ENCODE peak calls at places on chromosomes 2 and 18, in seven cellular contexts. I is left lung, E is mucosa of descending colon, F is WTC11, L is osteocyte, X is astrocyte of the spinal cord, O is fibroblast of lung. Q is an unnamed sample.

GRCh38 chr2:235658371-235659174 is 164.7 kb downstream of the AGAP1 start:
- DNase-seq in I (no peak), E (peak), F (peak), L (no peak), X (no peak), O (no peak), Q (no peak)

GRCh38 chr2:45264227-45265225 is 255.3 kb upstream of the SIX2 start:
- DNase-seq in I (no peak), E (no peak), F (no peak), L (no peak), X (peak), O (peak), Q (no peak)

GRCh38 chr2:240424341-240425235 is 10.9 kb upstream of the GPC1 start:
- DNase-seq in I (peak), E (no peak), F (no peak), L (peak), X (no peak), O (no peak), Q (no peak)

GRCh38 chr2:70977605-70978205 is 725 bp upstream of the ANKRD53 start:
- DNase-seq in I (no peak), E (no peak), F (no peak), L (peak), X (peak), O (peak), Q (no peak)

GRCh38 chr2:213766465-213766891 is 482.2 kb downstream of the SPAG16 start:
- DNase-seq in I (no peak), E (no peak), F (no peak), L (no peak), X (no peak), O (no peak), Q (no peak)

GRCh38 chr2:103788875-103789715 is 1027.3 kb downstream of the TMEM182 start:
- DNase-seq in I (no peak), E (no peak), F (peak), L (peak), X (peak), O (no peak), Q (no peak)

GRCh38 chr18:68152770-68153169 is 562.1 kb downstream of the TMX3 start:
- DNase-seq in I (peak), E (no peak), F (peak), L (no peak), X (no peak), O (no peak), Q (no peak)

GRCh38 chr2:72112981-72113846 is 34.4 kb downstream of the CYP26B1 start:
- DNase-seq in I (peak), E (no peak), F (no peak), L (peak), X (no peak), O (no peak), Q (no peak)

GRCh38 chr2:140023291-140023690 is 1243.1 kb upstream of the NXPH2 start:
- DNase-seq in I (no peak), E (no peak), F (no peak), L (no peak), X (no peak), O (no peak), Q (no peak)

GRCh38 chr18:36075862-36076587 is 8.7 kb upstream of the RPRD1A start:
- DNase-seq in I (no peak), E (no peak), F (no peak), L (no peak), X (peak), O (peak), Q (no peak)
- TF ChIP-seq CTCF in I (no peak), E (no peak), F (no peak), L (no peak), X (no peak), O (no peak), Q (no peak)

DNA sequence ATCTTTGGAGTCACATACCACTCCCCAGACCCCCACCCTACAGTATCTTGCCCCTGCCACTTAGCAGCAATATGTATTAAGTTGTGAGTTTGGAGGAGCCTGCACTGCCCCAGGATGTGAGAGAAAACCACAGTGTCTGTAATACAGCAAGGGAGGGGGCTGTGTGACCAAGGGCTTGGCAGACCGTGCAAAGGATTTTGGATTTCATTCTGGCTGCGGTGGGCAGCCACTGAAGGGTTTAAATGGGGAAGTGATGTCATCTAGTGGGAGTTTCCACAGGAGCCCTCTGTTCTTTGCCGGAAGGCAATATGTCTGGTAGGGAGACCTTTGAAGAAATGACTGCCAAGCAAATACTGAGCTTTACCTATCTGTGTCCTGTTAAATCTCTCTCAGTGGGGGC is 202.4 kb downstream of the FHOD3 start:
- DNase-seq in I (no peak), E (no peak), F (no peak), L (peak), X (peak), O (no peak), Q (no peak)
- TF ChIP-seq CTCF in I (no peak), E (no peak), F (no peak), L (no peak), X (no peak), O (no peak), Q (no peak)

GRCh38 chr2:231319867-231320266 is 75.6 kb upstream of the B3GNT7 start:
- DNase-seq in I (no peak), E (no peak), F (no peak), L (no peak), X (no peak), O (no peak), Q (no peak)

GRCh38 chr2:231315896-231316295 is 79.6 kb upstream of the B3GNT7 start:
- DNase-seq in I (no peak), E (no peak), F (no peak), L (no peak), X (no peak), O (no peak), Q (no peak)

GRCh38 chr2:231318954-231319353 is 76.6 kb upstream of the B3GNT7 start:
- DNase-seq in I (no peak), E (no peak), F (no peak), L (peak), X (no peak), O (no peak), Q (no peak)

GRCh38 chr2:231317579-231317978 is 77.9 kb upstream of the B3GNT7 start:
- DNase-seq in I (no peak), E (no peak), F (no peak), L (no peak), X (no peak), O (no peak), Q (no peak)

DNA sequence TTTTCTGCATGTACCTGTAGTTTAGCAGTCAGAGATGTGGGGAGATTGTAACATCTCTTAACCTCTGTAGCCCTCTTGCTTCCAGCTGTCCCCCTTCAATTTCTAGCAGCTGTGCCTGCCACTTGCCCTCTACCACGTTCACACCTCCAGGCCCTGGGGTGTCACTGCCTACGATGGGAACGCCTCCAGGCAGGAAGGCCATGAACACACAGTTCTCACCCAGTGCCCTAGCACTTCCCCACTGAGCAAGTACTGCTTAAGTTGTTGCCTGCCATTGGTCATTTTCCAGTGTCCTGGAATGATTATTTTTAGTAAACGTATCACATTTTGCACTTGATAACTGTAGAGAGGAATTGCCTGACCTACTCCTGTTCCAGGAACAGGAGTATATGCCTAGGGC is 77.1 kb upstream of the B3GNT7 start:
- DNase-seq in I (no peak), E (no peak), F (no peak), L (peak), X (no peak), O (no peak), Q (no peak)
- TF ChIP-seq CTCF in I (no peak), E (no peak), F (no peak), L (no peak), X (no peak), O (no peak), Q (no peak)

GRCh38 chr2:151777487-151777886 is 43.2 kb upstream of the NEB start:
- DNase-seq in I (no peak), E (no peak), F (no peak), L (no peak), X (no peak), O (no peak), Q (no peak)
- TF ChIP-seq CTCF in I (no peak), E (no peak), F (no peak), L (no peak), X (peak), O (no peak), Q (peak)

GRCh38 chr2:164569334-164569733 is 51.9 kb downstream of the GRB14 start:
- DNase-seq in I (no peak), E (no peak), F (no peak), L (no peak), X (no peak), O (no peak), Q (no peak)

GRCh38 chr2:164570475-164570874 is 50.8 kb downstream of the GRB14 start:
- DNase-seq in I (no peak), E (no peak), F (no peak), L (no peak), X (no peak), O (no peak), Q (no peak)

DNA sequence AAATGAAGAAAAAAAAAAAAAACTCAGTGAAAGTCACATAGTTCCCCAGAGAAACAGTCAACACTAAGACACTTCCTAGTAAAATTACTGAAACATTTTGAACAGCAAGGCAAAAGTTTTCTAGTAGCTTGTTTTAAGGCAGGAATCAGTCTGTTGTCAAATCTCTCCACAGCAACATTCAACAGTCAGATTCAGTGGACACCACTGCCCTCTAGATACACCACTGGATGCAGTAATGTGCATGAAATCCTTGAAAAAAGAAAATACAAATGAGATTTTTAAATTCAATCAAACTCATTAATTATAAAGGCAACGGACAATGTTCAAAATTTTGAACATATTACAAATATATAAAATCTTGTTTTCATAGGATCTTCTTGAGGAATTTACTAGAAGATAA is 46.4 kb downstream of the GRB14 start:
- DNase-seq in I (no peak), E (no peak), F (no peak), L (no peak), X (no peak), O (no peak), Q (no peak)
- TF ChIP-seq CTCF in I (no peak), E (no peak), F (no peak), L (peak), X (peak), O (no peak), Q (no peak)

GRCh38 chr2:85215074-85216050 is 82.2 kb downstream of the TCF7L1 start:
- DNase-seq in I (no peak), E (no peak), F (no peak), L (no peak), X (peak), O (peak), Q (no peak)

GRCh38 chr2:85216051-85216431 is 82.8 kb downstream of the TCF7L1 start:
- DNase-seq in I (no peak), E (no peak), F (no peak), L (peak), X (no peak), O (no peak), Q (peak)

GRCh38 chr2:85213404-85213803 is 80.2 kb downstream of the TCF7L1 start:
- DNase-seq in I (no peak), E (no peak), F (no peak), L (no peak), X (no peak), O (no peak), Q (no peak)

GRCh38 chr2:85212846-85213245 is 79.7 kb downstream of the TCF7L1 start:
- DNase-seq in I (no peak), E (no peak), F (no peak), L (no peak), X (no peak), O (no peak), Q (no peak)

DNA sequence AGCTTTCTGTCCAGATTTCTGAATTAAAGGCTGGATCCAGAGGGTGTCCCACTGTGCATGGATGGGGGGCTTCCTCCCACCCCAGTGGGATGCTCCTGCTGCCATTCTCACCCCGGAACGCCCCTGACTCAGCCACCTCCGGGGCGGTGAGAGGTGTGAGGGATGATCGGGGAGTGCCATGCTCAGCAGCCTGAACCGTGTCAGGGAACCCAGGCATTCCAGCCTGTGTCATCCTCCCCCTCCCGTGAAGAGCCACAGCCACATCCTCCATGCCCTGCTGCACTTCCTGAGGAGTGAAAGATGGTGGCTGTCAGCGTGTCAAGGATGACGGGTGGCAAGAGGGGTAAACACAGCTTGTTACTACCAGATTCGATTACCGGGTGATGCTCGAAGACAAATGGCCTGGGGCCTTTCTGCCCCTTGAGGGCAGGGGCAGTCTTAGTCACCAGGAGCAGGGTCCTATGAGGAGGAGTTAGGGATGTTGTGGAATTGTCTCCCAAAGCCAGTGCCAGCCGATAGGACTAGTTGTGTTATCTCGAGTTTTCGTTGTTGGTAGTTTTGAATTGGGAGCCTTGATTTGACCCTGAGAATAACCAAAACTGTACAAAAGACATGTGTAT is 80.8 kb downstream of the TCF7L1 start:
- DNase-seq in I (no peak), E (no peak), F (no peak), L (no peak), X (no peak), O (no peak), Q (no peak)
- TF ChIP-seq CTCF in I (no peak), E (no peak), F (no peak), L (no peak), X (no peak), O (no peak), Q (no peak)

Q was measured in neural crest cell.